ENCODE peak calls at places on chromosome 15, in seven cellular contexts. One of them, this sample, is unnamed.

GRCh38 chr15:77578641-77579372 is 53.9 kb downstream of the LINGO1 start:
- DNase-seq in AG09309: no peak
- DNase-seq in brain microvascular endothelial cell: no peak
- DNase-seq in PC-3: no peak
- DNase-seq in astrocyte of the spinal cord: no peak
- DNase-seq in GM23338: no peak
- DNase-seq in neuronal stem cell: no peak
- DNase-seq in this sample: no peak

GRCh38 chr15:52069559-52069958 is 43.0 kb downstream of the BCL2L10 start:
- DNase-seq in AG09309: no peak
- DNase-seq in brain microvascular endothelial cell: no peak
- DNase-seq in PC-3: no peak
- DNase-seq in astrocyte of the spinal cord: no peak
- DNase-seq in GM23338: no peak
- DNase-seq in neuronal stem cell: no peak
- DNase-seq in this sample: no peak

GRCh38 chr15:88954431-88955277 is 41.5 kb upstream of the MFGE8 start:
- DNase-seq in AG09309: no peak
- DNase-seq in brain microvascular endothelial cell: peak; percentile 24
- DNase-seq in PC-3: no peak
- DNase-seq in astrocyte of the spinal cord: peak; percentile 11
- DNase-seq in GM23338: no peak
- DNase-seq in neuronal stem cell: no peak
- DNase-seq in this sample: peak; percentile 81

GRCh38 chr15:31457161-31457560 is 130.5 kb downstream of the KLF13 start:
- DNase-seq in AG09309: no peak
- DNase-seq in brain microvascular endothelial cell: peak; percentile 57
- DNase-seq in PC-3: no peak
- DNase-seq in astrocyte of the spinal cord: no peak
- DNase-seq in GM23338: no peak
- DNase-seq in neuronal stem cell: no peak
- DNase-seq in this sample: peak; percentile 11

GRCh38 chr15:70156781-70157261 is 59.1 kb upstream of the TLE3 start:
- DNase-seq in AG09309: no peak
- DNase-seq in brain microvascular endothelial cell: no peak
- DNase-seq in PC-3: peak; percentile 6
- DNase-seq in astrocyte of the spinal cord: peak; percentile 25
- DNase-seq in GM23338: no peak
- DNase-seq in neuronal stem cell: no peak
- DNase-seq in this sample: no peak

GRCh38 chr15:50876260-50876988 is 32.1 kb upstream of the AP4E1 start:
- DNase-seq in AG09309: no peak
- DNase-seq in brain microvascular endothelial cell: no peak
- DNase-seq in PC-3: no peak
- DNase-seq in astrocyte of the spinal cord: no peak
- DNase-seq in GM23338: no peak
- DNase-seq in neuronal stem cell: no peak
- DNase-seq in this sample: no peak

GRCh38 chr15:74365619-74366445 is 1.6 kb downstream of the CYP11A1 start:
- DNase-seq in AG09309: no peak
- DNase-seq in brain microvascular endothelial cell: peak; percentile 10
- DNase-seq in PC-3: no peak
- DNase-seq in astrocyte of the spinal cord: peak; percentile 19
- DNase-seq in GM23338: peak; percentile 72
- DNase-seq in neuronal stem cell: peak; percentile 44
- DNase-seq in this sample: peak; percentile 68

GRCh38 chr15:38073278-38073930 is 139.0 kb downstream of the TMCO5A start:
- DNase-seq in AG09309: no peak
- DNase-seq in brain microvascular endothelial cell: no peak
- DNase-seq in PC-3: peak; percentile 7
- DNase-seq in astrocyte of the spinal cord: peak; percentile 63
- DNase-seq in GM23338: peak; percentile 38
- DNase-seq in neuronal stem cell: no peak
- DNase-seq in this sample: peak; percentile 48

GRCh38 chr15:46365612-46366011 is 730.8 kb downstream of the SQOR start:
- DNase-seq in AG09309: peak; percentile 14
- DNase-seq in brain microvascular endothelial cell: no peak
- DNase-seq in PC-3: peak; percentile 1
- DNase-seq in astrocyte of the spinal cord: peak; percentile 22
- DNase-seq in GM23338: no peak
- DNase-seq in neuronal stem cell: no peak
- DNase-seq in this sample: no peak

GRCh38 chr15:81182031-81182745 is 14.5 kb upstream of the IL16 start:
- DNase-seq in AG09309: no peak
- DNase-seq in brain microvascular endothelial cell: no peak
- DNase-seq in PC-3: no peak
- DNase-seq in astrocyte of the spinal cord: no peak
- DNase-seq in GM23338: no peak
- DNase-seq in neuronal stem cell: no peak
- DNase-seq in this sample: peak; percentile 29

DNA sequence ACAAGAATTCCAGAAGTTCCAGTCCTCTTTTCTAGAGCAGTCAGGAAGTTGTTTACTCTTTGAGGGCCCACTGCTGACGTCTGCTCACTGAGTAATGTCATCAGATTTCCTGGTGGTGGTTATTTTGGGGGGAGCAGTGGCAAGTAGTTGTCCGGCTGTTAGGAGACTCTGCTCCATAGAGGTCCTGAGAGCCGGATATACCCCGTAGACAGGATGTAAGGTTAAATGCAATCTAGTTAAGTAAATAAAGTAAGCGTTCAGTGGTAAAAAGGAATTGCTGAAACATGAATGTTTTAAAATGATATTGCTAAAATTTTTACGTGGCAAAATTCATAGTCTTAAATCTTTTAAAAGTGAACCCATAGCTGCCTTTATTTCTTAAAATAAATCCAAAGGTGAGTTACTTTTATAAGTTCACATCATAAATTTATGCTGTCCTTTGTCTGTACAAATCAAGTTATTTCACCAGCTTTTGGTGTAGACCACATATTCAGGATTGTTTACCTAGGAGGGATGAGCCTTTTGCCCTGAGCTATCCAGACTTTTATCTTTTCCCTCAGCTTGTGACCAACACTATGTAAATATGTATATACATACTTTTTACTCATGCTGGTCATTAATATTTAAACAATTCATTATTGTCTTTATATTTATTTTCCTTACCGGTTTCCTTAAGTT is 65.8 kb downstream of the PDE8A start:
- DNase-seq in AG09309: peak; percentile 75
- DNase-seq in brain microvascular endothelial cell: peak; percentile 99
- DNase-seq in PC-3: peak; percentile 90
- DNase-seq in astrocyte of the spinal cord: peak; percentile 97
- DNase-seq in GM23338: peak; percentile 21
- DNase-seq in neuronal stem cell: no peak
- DNase-seq in this sample: peak; percentile 99
- H3K4me3 ChIP-seq in AG09309: no peak overlapping the region
- H3K4me3 ChIP-seq in brain microvascular endothelial cell: no peak overlapping the region
- H3K4me3 ChIP-seq in PC-3: peak overlapping the region; percentile 51
- H3K4me3 ChIP-seq in astrocyte of the spinal cord: no peak overlapping the region
- H3K4me3 ChIP-seq in GM23338: no peak overlapping the region
- H3K4me3 ChIP-seq in neuronal stem cell: no peak overlapping the region
- H3K4me3 ChIP-seq in this sample: peak overlapping the region; percentile 3

GRCh38 chr15:60396964-60397771 is 618 bp downstream of the ANXA2 start:
- DNase-seq in AG09309: no peak
- DNase-seq in brain microvascular endothelial cell: peak; percentile 67
- DNase-seq in PC-3: peak; percentile 78
- DNase-seq in astrocyte of the spinal cord: peak; percentile 79
- DNase-seq in GM23338: peak; percentile 84
- DNase-seq in neuronal stem cell: no peak
- DNase-seq in this sample: peak; percentile 71
- H3K4me3 ChIP-seq in AG09309: peak overlapping the region; percentile 90
- H3K4me3 ChIP-seq in brain microvascular endothelial cell: peak overlapping the region; percentile 71
- H3K4me3 ChIP-seq in PC-3: peak overlapping the region; percentile 93
- H3K4me3 ChIP-seq in astrocyte of the spinal cord: peak overlapping the region; percentile 91
- H3K4me3 ChIP-seq in GM23338: peak overlapping the region; percentile 92
- H3K4me3 ChIP-seq in neuronal stem cell: peak overlapping the region; percentile 86
- H3K4me3 ChIP-seq in this sample: peak overlapping the region; percentile 95

DNA sequence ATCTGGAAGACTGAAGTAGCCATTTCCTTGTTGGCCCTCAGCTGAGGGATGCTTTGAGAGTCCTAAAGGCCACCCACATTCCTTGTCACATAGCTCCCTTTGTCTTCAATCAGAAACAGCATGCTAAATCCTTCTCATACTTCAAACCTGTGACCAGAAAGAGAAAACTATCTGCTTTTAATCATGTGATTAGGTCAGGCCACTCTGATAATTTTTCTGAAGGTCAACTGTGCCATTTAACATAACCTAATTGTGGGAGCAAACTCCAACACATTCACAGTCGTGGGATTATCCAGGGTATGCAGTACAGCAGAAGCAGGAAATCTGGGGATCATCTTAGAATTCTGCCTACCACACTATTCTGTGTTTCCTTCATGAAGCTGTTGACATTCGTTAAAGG is 223.9 kb upstream of the NR2E3 start:
- DNase-seq in AG09309: no peak
- DNase-seq in brain microvascular endothelial cell: no peak
- DNase-seq in PC-3: no peak
- DNase-seq in astrocyte of the spinal cord: no peak
- DNase-seq in GM23338: no peak
- DNase-seq in neuronal stem cell: no peak
- DNase-seq in this sample: no peak
- H3K4me3 ChIP-seq in AG09309: no peak overlapping the region
- H3K4me3 ChIP-seq in brain microvascular endothelial cell: no peak overlapping the region
- H3K4me3 ChIP-seq in PC-3: no peak overlapping the region
- H3K4me3 ChIP-seq in astrocyte of the spinal cord: no peak overlapping the region
- H3K4me3 ChIP-seq in GM23338: no peak overlapping the region
- H3K4me3 ChIP-seq in neuronal stem cell: no peak overlapping the region
- H3K4me3 ChIP-seq in this sample: no peak overlapping the region

GRCh38 chr15:96344706-96345559 is 14.4 kb downstream of the NR2F2 start:
- DNase-seq in AG09309: no peak
- DNase-seq in brain microvascular endothelial cell: peak; percentile 9
- DNase-seq in PC-3: no peak
- DNase-seq in astrocyte of the spinal cord: peak; percentile 33
- DNase-seq in GM23338: peak; percentile 48
- DNase-seq in neuronal stem cell: no peak
- DNase-seq in this sample: peak; percentile 36
- H3K4me3 ChIP-seq in AG09309: peak overlapping the region; percentile 5
- H3K4me3 ChIP-seq in brain microvascular endothelial cell: peak overlapping the region; percentile 79
- H3K4me3 ChIP-seq in PC-3: no peak overlapping the region
- H3K4me3 ChIP-seq in astrocyte of the spinal cord: peak overlapping the region; percentile 99
- H3K4me3 ChIP-seq in GM23338: peak overlapping the region; percentile 76
- H3K4me3 ChIP-seq in neuronal stem cell: no peak overlapping the region
- H3K4me3 ChIP-seq in this sample: peak overlapping the region; percentile 94

GRCh38 chr15:60886680-60887079 is 342.4 kb downstream of the RORA start:
- DNase-seq in AG09309: no peak
- DNase-seq in brain microvascular endothelial cell: no peak
- DNase-seq in PC-3: no peak
- DNase-seq in astrocyte of the spinal cord: no peak
- DNase-seq in GM23338: no peak
- DNase-seq in neuronal stem cell: no peak
- DNase-seq in this sample: no peak

GRCh38 chr15:60889506-60889905 is 339.6 kb downstream of the RORA start:
- DNase-seq in AG09309: no peak
- DNase-seq in brain microvascular endothelial cell: no peak
- DNase-seq in PC-3: no peak
- DNase-seq in astrocyte of the spinal cord: no peak
- DNase-seq in GM23338: no peak
- DNase-seq in neuronal stem cell: no peak
- DNase-seq in this sample: no peak

GRCh38 chr15:60893886-60894285 is 335.2 kb downstream of the RORA start:
- DNase-seq in AG09309: no peak
- DNase-seq in brain microvascular endothelial cell: no peak
- DNase-seq in PC-3: no peak
- DNase-seq in astrocyte of the spinal cord: no peak
- DNase-seq in GM23338: no peak
- DNase-seq in neuronal stem cell: no peak
- DNase-seq in this sample: no peak

GRCh38 chr15:60889006-60889405 is 340.1 kb downstream of the RORA start:
- DNase-seq in AG09309: no peak
- DNase-seq in brain microvascular endothelial cell: no peak
- DNase-seq in PC-3: no peak
- DNase-seq in astrocyte of the spinal cord: no peak
- DNase-seq in GM23338: no peak
- DNase-seq in neuronal stem cell: no peak
- DNase-seq in this sample: no peak

GRCh38 chr15:60890361-60890991 is 338.6 kb downstream of the RORA start:
- DNase-seq in AG09309: no peak
- DNase-seq in brain microvascular endothelial cell: no peak
- DNase-seq in PC-3: no peak
- DNase-seq in astrocyte of the spinal cord: no peak
- DNase-seq in GM23338: no peak
- DNase-seq in neuronal stem cell: no peak
- DNase-seq in this sample: no peak
- H3K4me3 ChIP-seq in AG09309: no peak overlapping the region
- H3K4me3 ChIP-seq in brain microvascular endothelial cell: no peak overlapping the region
- H3K4me3 ChIP-seq in PC-3: no peak overlapping the region
- H3K4me3 ChIP-seq in astrocyte of the spinal cord: no peak overlapping the region
- H3K4me3 ChIP-seq in GM23338: no peak overlapping the region
- H3K4me3 ChIP-seq in neuronal stem cell: no peak overlapping the region
- H3K4me3 ChIP-seq in this sample: no peak overlapping the region

GRCh38 chr15:82848201-82848993 is 39.0 kb downstream of the WHAMM start:
- DNase-seq in AG09309: no peak
- DNase-seq in brain microvascular endothelial cell: no peak
- DNase-seq in PC-3: no peak
- DNase-seq in astrocyte of the spinal cord: no peak
- DNase-seq in GM23338: no peak
- DNase-seq in neuronal stem cell: no peak
- DNase-seq in this sample: no peak

GRCh38 chr15:82850242-82850591 is 40.8 kb downstream of the WHAMM start:
- DNase-seq in AG09309: no peak
- DNase-seq in brain microvascular endothelial cell: no peak
- DNase-seq in PC-3: peak; percentile 41
- DNase-seq in astrocyte of the spinal cord: peak; percentile 47
- DNase-seq in GM23338: peak; percentile 21
- DNase-seq in neuronal stem cell: no peak
- DNase-seq in this sample: no peak

GRCh38 chr15:82850731-82851130 is 41.3 kb downstream of the WHAMM start:
- DNase-seq in AG09309: no peak
- DNase-seq in brain microvascular endothelial cell: no peak
- DNase-seq in PC-3: no peak
- DNase-seq in astrocyte of the spinal cord: no peak
- DNase-seq in GM23338: no peak
- DNase-seq in neuronal stem cell: no peak
- DNase-seq in this sample: no peak

GRCh38 chr15:82851331-82851850 is 42.0 kb downstream of the WHAMM start:
- DNase-seq in AG09309: no peak
- DNase-seq in brain microvascular endothelial cell: no peak
- DNase-seq in PC-3: no peak
- DNase-seq in astrocyte of the spinal cord: no peak
- DNase-seq in GM23338: no peak
- DNase-seq in neuronal stem cell: no peak
- DNase-seq in this sample: no peak

GRCh38 chr15:82849556-82850241 is 40.3 kb downstream of the WHAMM start:
- DNase-seq in AG09309: peak; percentile 55
- DNase-seq in brain microvascular endothelial cell: peak; percentile 60
- DNase-seq in PC-3: peak; percentile 86
- DNase-seq in astrocyte of the spinal cord: peak; percentile 75
- DNase-seq in GM23338: peak; percentile 96
- DNase-seq in neuronal stem cell: peak; percentile 83
- DNase-seq in this sample: peak; percentile 91
- H3K4me3 ChIP-seq in AG09309: no peak overlapping the region
- H3K4me3 ChIP-seq in brain microvascular endothelial cell: no peak overlapping the region
- H3K4me3 ChIP-seq in PC-3: no peak overlapping the region
- H3K4me3 ChIP-seq in astrocyte of the spinal cord: no peak overlapping the region
- H3K4me3 ChIP-seq in GM23338: no peak overlapping the region
- H3K4me3 ChIP-seq in neuronal stem cell: no peak overlapping the region
- H3K4me3 ChIP-seq in this sample: peak overlapping the region; percentile 41

GRCh38 chr15:72764656-72765055 is 18.9 kb downstream of the ADPGK start:
- DNase-seq in AG09309: no peak
- DNase-seq in brain microvascular endothelial cell: no peak
- DNase-seq in PC-3: no peak
- DNase-seq in astrocyte of the spinal cord: no peak
- DNase-seq in GM23338: no peak
- DNase-seq in neuronal stem cell: no peak
- DNase-seq in this sample: no peak
- H3K4me3 ChIP-seq in AG09309: no peak overlapping the region
- H3K4me3 ChIP-seq in brain microvascular endothelial cell: no peak overlapping the region
- H3K4me3 ChIP-seq in PC-3: no peak overlapping the region
- H3K4me3 ChIP-seq in astrocyte of the spinal cord: no peak overlapping the region
- H3K4me3 ChIP-seq in GM23338: no peak overlapping the region
- H3K4me3 ChIP-seq in neuronal stem cell: no peak overlapping the region
- H3K4me3 ChIP-seq in this sample: no peak overlapping the region

GRCh38 chr15:68821898-68822380 is 1.2 kb upstream of the ANP32A start:
- DNase-seq in AG09309: no peak
- DNase-seq in brain microvascular endothelial cell: no peak
- DNase-seq in PC-3: peak; percentile 60
- DNase-seq in astrocyte of the spinal cord: no peak
- DNase-seq in GM23338: peak; percentile 48
- DNase-seq in neuronal stem cell: no peak
- DNase-seq in this sample: no peak
- H3K4me3 ChIP-seq in AG09309: peak overlapping the region; percentile 98
- H3K4me3 ChIP-seq in brain microvascular endothelial cell: peak overlapping the region; percentile 95
- H3K4me3 ChIP-seq in PC-3: peak overlapping the region; percentile 98
- H3K4me3 ChIP-seq in astrocyte of the spinal cord: peak overlapping the region; percentile 94
- H3K4me3 ChIP-seq in GM23338: peak overlapping the region; percentile 99
- H3K4me3 ChIP-seq in neuronal stem cell: peak overlapping the region; percentile 86
- H3K4me3 ChIP-seq in this sample: peak overlapping the region; percentile 89

This sample was measured in choroid plexus epithelial cell.